ENCODE peak calls at places on chromosomes 2 and 18, in six cellular contexts. K, W, T, U, M and J are unnamed samples.

GRCh38 chr18:49849331-49850217 is 36.2 kb upstream of the ACAA2 start:
- DNase-seq in W (peak), M (peak), T (peak), U (peak), K (peak), J (peak)

GRCh38 chr18:36454848-36455458 is 157.4 kb downstream of the FHOD3 start:
- DNase-seq in U (no peak), T (no peak), M (no peak), K (no peak), W (no peak), J (no peak)

GRCh38 chr2:80454628-80455027 is 150.1 kb upstream of the LRRTM1 start:
- DNase-seq in U (peak), K (no peak), T (no peak), M (no peak), W (no peak), J (no peak)

GRCh38 chr18:12540751-12541150 is 117.2 kb downstream of the SPIRE1 start:
- DNase-seq in K (no peak), T (no peak), M (no peak), U (peak), W (no peak), J (no peak)

GRCh38 chr18:27645929-27646328 is 460.8 kb upstream of the CHST9 start:
- DNase-seq in T (no peak), W (no peak), U (no peak), M (no peak), K (no peak), J (peak)

GRCh38 chr2:195121341-195121740 is 535.7 kb upstream of the SLC39A10 start:
- DNase-seq in T (no peak), W (no peak), M (no peak), U (no peak), K (no peak), J (no peak)

GRCh38 chr2:129024796-129025195 is 706.1 kb upstream of the HS6ST1 start:
- DNase-seq in K (no peak), U (no peak), W (no peak), T (no peak), M (no peak), J (no peak)

GRCh38 chr2:154623819-154624218 is 74.7 kb upstream of the KCNJ3 start:
- DNase-seq in K (peak), U (peak), T (peak), W (peak), M (no peak), J (peak)

GRCh38 chr2:64808092-64808491 is 154.4 kb upstream of the SERTAD2 start:
- DNase-seq in K (no peak), W (no peak), M (no peak), T (no peak), U (no peak), J (no peak)

GRCh38 chr2:6054394-6054732 is 362.2 kb downstream of the SOX11 start:
- DNase-seq in K (no peak), M (no peak), U (peak), T (no peak), W (no peak), J (no peak)

GRCh38 chr2:55843096-55843991 is 80.2 kb downstream of the EFEMP1 start:
- DNase-seq in W (peak), K (no peak), U (no peak), T (no peak), M (no peak), J (peak)

GRCh38 chr18:26386002-26386401 is 159.8 kb downstream of the TAF4B start:
- DNase-seq in T (no peak), W (peak), M (no peak), U (no peak), K (no peak), J (peak)

GRCh38 chr2:112493858-112494648 is 12.1 kb downstream of the TTL start:
- DNase-seq in K (no peak), U (peak), W (peak), M (no peak), T (no peak), J (peak)

GRCh38 chr2:225177098-225177497 is 134.8 kb upstream of the DOCK10 start:
- DNase-seq in U (peak), K (no peak), M (no peak), T (no peak), W (peak), J (peak)

GRCh38 chr2:240557101-240557751 is 562 bp downstream of the ANKMY1 start:
- DNase-seq in U (no peak), W (no peak), K (no peak), T (peak), M (peak), J (no peak)

GRCh38 chr2:25420820-25421237 is 79.1 kb upstream of the DNMT3A start:
- DNase-seq in W (no peak), M (no peak), U (no peak), K (no peak), T (no peak), J (no peak)

GRCh38 chr2:9552491-9553178 is 3.0 kb downstream of the ADAM17 start:
- DNase-seq in M (no peak), T (no peak), W (peak), U (no peak), K (no peak), J (peak)

GRCh38 chr2:195570329-195570728 is 86.7 kb upstream of the SLC39A10 start:
- DNase-seq in M (no peak), U (no peak), T (no peak), W (no peak), K (no peak), J (no peak)

GRCh38 chr2:206085742-206086445 is at the start of gene INO80D:
- DNase-seq in W (peak), U (peak), T (peak), K (peak), M (peak), J (peak)

GRCh38 chr2:238854699-238855111 is 6.8 kb downstream of the TWIST2 start:
- DNase-seq in U (no peak), M (no peak), W (no peak), T (no peak), K (no peak), J (no peak)

GRCh38 chr2:128439231-128440086 is 120.8 kb upstream of the HS6ST1 start:
- DNase-seq in T (peak), M (peak), U (no peak), K (no peak), W (no peak), J (no peak)

GRCh38 chr2:46764547-46764946 is 151.1 kb downstream of the MCFD2 start:
- DNase-seq in U (no peak), K (no peak), W (no peak), T (no peak), M (no peak), J (no peak)

GRCh38 chr18:41818381-41819355 is 136.4 kb upstream of the PIK3C3 start:
- DNase-seq in K (no peak), M (no peak), W (no peak), U (peak), T (no peak), J (no peak)

GRCh38 chr18:76725445-76725844 is 96.9 kb upstream of the ZNF236 start:
- DNase-seq in T (no peak), U (no peak), K (no peak), M (no peak), W (no peak), J (no peak)

GRCh38 chr2:89823556-89823955 is 1132.1 kb downstream of the RPIA start:
- DNase-seq in K (no peak), W (no peak), T (no peak), M (no peak), U (no peak), J (no peak)

GRCh38 chr2:44767691-44768090 is 173.8 kb upstream of the SIX3 start:
- DNase-seq in U (no peak), K (no peak), M (peak), T (no peak), W (no peak), J (no peak)

GRCh38 chr2:48356701-48357322 is 173.1 kb upstream of the STON1 start:
- DNase-seq in U (no peak), K (no peak), M (no peak), W (peak), T (no peak), J (peak)

GRCh38 chr2:105652014-105652796 is 92.5 kb upstream of the NCK2 start:
- DNase-seq in T (peak), M (peak), W (no peak), U (no peak), K (no peak), J (no peak)

GRCh38 chr18:7926526-7926925 is 359.4 kb downstream of the PTPRM start:
- DNase-seq in W (no peak), M (no peak), T (peak), U (peak), K (no peak), J (no peak)

GRCh38 chr2:23531280-23531679 is 146.3 kb downstream of the KLHL29 start:
- DNase-seq in K (no peak), U (no peak), T (no peak), W (no peak), M (no peak), J (no peak)

GRCh38 chr2:191474459-191474858 is 203.5 kb upstream of the NABP1 start:
- DNase-seq in M (no peak), T (no peak), U (no peak), W (no peak), K (no peak), J (no peak)

GRCh38 chr2:21262426-21262940 is 138.7 kb downstream of the TDRD15 start:
- DNase-seq in T (no peak), K (no peak), U (no peak), M (no peak), W (no peak), J (no peak)

DNA sequence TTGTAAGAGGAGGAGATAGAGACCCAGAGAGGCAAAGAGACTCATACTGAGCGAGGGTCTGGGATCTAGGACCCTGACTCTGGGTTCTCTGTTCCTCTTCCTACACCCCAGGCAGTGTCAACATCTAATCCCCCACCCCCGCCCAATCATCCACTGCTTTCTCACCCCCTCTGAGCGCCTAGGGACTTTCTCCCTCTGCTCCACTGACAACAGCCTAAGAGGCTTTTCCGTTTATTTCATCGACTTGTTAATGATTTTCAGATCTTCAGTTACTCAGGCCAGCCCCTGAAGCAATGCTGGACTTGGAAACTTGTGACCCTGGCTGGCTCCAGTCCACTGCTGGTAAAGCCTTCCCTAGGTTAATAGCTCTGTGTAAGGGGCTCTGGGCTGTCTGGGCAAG is 65.1 kb downstream of the TFCP2L1 start:
- DNase-seq in K (no peak), T (no peak), W (no peak), U (no peak), M (no peak), J (no peak)
- H4K8ac ChIP-seq in K (no peak), T (no peak), W (no peak), U (no peak), M (no peak), J (no peak)

GRCh38 chr2:233430091-233430490 is 75.8 kb downstream of the DGKD start:
- DNase-seq in T (no peak), U (no peak), K (no peak), W (peak), M (no peak), J (peak)

GRCh38 chr2:233430651-233431050 is 76.4 kb downstream of the DGKD start:
- DNase-seq in W (no peak), U (no peak), K (no peak), M (no peak), T (no peak), J (no peak)

GRCh38 chr2:233428008-233428407 is 73.7 kb downstream of the DGKD start:
- DNase-seq in W (no peak), K (no peak), M (peak), U (no peak), T (no peak), J (no peak)

GRCh38 chr2:233428438-233428837 is 74.1 kb downstream of the DGKD start:
- DNase-seq in U (no peak), K (no peak), T (no peak), W (no peak), M (peak), J (no peak)

DNA sequence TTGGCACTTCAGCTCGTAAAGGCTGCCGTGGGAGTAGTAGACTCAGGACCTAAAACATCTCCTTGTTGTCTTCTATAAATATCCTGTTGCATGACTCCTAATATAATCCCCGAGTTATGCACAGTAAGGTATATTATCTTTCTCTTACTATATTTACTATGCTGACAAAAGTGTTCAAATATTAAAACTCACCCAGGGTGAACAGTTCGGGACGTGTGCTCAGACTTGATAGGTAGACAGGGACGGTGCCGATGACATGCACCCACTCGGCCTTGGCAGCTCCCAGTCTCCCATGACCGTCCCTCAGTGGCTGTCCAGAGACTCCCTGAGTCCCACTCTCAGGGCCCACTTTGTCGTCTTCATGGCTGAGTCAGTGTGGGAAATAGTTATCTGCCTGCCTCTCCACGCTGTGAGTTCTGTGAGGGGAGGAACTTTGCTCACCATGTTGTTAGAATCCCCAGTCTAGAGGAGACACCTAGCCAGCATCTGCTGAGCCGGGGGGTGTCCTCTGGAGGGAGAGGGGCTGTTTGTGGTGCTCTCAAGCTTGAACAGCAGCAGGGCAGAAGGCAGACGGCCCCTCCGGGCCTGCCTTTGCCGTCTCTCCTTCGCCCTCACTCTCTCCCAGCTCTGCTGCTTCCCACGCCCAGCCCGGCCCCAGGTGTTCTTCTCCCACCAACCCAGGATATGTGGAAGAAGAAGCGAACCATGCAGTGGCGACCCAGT is 75.0 kb downstream of the DGKD start:
- DNase-seq in M (no peak), K (no peak), W (no peak), U (no peak), T (no peak), J (no peak)
- H4K8ac ChIP-seq in M (peak), K (peak), W (peak), U (no peak), T (no peak), J (peak)

GRCh38 chr18:58017267-58017666 is 26.8 kb upstream of the NEDD4L start:
- DNase-seq in M (no peak), U (no peak), K (no peak), T (no peak), W (no peak), J (no peak)

GRCh38 chr18:58023108-58023507 is 20.9 kb upstream of the NEDD4L start:
- DNase-seq in W (no peak), U (no peak), K (no peak), T (no peak), M (no peak), J (no peak)

GRCh38 chr18:58025205-58025604 is 18.8 kb upstream of the NEDD4L start:
- DNase-seq in M (no peak), U (no peak), T (no peak), W (no peak), K (no peak), J (no peak)

GRCh38 chr18:58024139-58024538 is 19.9 kb upstream of the NEDD4L start:
- DNase-seq in K (peak), T (no peak), U (no peak), M (no peak), W (no peak), J (no peak)

GRCh38 chr18:58020567-58021107 is 23.4 kb upstream of the NEDD4L start:
- DNase-seq in T (no peak), U (no peak), W (no peak), K (no peak), M (no peak), J (no peak)
- H4K8ac ChIP-seq in T (no peak), U (no peak), W (no peak), K (no peak), M (no peak), J (no peak)

GRCh38 chr18:79506191-79507075 is 110.7 kb downstream of the NFATC1 start:
- DNase-seq in K (no peak), M (no peak), W (no peak), T (no peak), U (peak), J (no peak)
- H4K8ac ChIP-seq in K (no peak), M (peak), W (no peak), T (no peak), U (no peak), J (no peak)